ENCODE peak calls at places on chromosomes 16 and 17, in eight cellular contexts. H is transverse colon; Z is fibroblast of lung; Q is SK-N-SH; V is GM23338; G is CD8-positive, alpha-beta memory T cell; S is aorta; X is H1. Y is an unnamed sample.

GRCh38 chr17:13601776-13602551 is at the start of gene HS3ST3A1:
- DNase-seq in S (peak), V (peak), H (peak), Q (peak), Z (peak), X (peak), G (no peak), Y (no peak)

GRCh38 chr16:48067388-48067787 is 88.4 kb downstream of the ABCC12 start:
- DNase-seq in Q (no peak), X (no peak), Z (no peak), S (no peak), H (no peak), V (no peak), G (no peak), Y (no peak)

GRCh38 chr17:64154321-64155089 is 24.6 kb upstream of the ERN1 start:
- DNase-seq in Z (no peak), S (no peak), G (no peak), Q (no peak), X (no peak), H (no peak), V (peak), Y (no peak)

GRCh38 chr17:63032141-63032540 is 66.1 kb downstream of the TANC2 start:
- DNase-seq in S (no peak), H (peak), V (no peak), Z (no peak), Q (no peak), G (no peak), X (no peak), Y (no peak)

GRCh38 chr17:35372846-35373531 is 432 bp downstream of the SLFN11 start:
- DNase-seq in V (peak), H (peak), Z (peak), X (no peak), Q (peak), S (no peak), G (peak), Y (no peak)

GRCh38 chr16:51818342-51818944 is 667.4 kb upstream of the SALL1 start:
- DNase-seq in Q (peak), H (peak), G (no peak), X (peak), V (peak), Z (peak), S (peak), Y (no peak)

GRCh38 chr16:2196162-2196980 is at the start of gene CASKIN1:
- DNase-seq in V (peak), X (no peak), Z (no peak), Q (peak), G (no peak), H (no peak), S (no peak), Y (no peak)

GRCh38 chr16:73040136-73040535 is 7.8 kb downstream of the ZFHX3 start:
- DNase-seq in X (no peak), S (peak), H (no peak), V (peak), G (no peak), Q (no peak), Z (no peak), Y (no peak)

GRCh38 chr17:7912927-7913524 is 3.1 kb downstream of the RNF227 start:
- DNase-seq in S (peak), G (peak), V (peak), Q (peak), H (no peak), X (no peak), Z (peak), Y (peak)

GRCh38 chr16:819336-819735 is 18.8 kb upstream of the GNG13 start:
- DNase-seq in S (no peak), V (no peak), X (no peak), Z (no peak), G (peak), H (no peak), Q (no peak), Y (no peak)

GRCh38 chr17:17254026-17254425 is 17.1 kb upstream of the FLCN start:
- DNase-seq in Q (no peak), V (no peak), X (no peak), Z (no peak), S (no peak), G (no peak), H (no peak), Y (no peak)

GRCh38 chr16:370443-370842 is at the start of gene MRPL28:
- DNase-seq in X (peak), V (peak), G (peak), S (peak), H (peak), Q (peak), Z (peak), Y (peak)

GRCh38 chr16:67431077-67431804 is at the start of gene HSD11B2:
- DNase-seq in G (no peak), Z (peak), H (no peak), Q (peak), V (peak), S (peak), X (no peak), Y (peak)

GRCh38 chr17:81173761-81174160 is 7.7 kb upstream of the AATK start:
- DNase-seq in G (no peak), S (no peak), Z (no peak), V (no peak), Q (no peak), X (no peak), H (no peak), Y (no peak)

GRCh38 chr17:16551878-16552636 is 16.9 kb downstream of the ZNF287 start:
- DNase-seq in X (no peak), Q (no peak), S (no peak), Z (peak), G (no peak), V (no peak), H (no peak), Y (no peak)

GRCh38 chr17:55377885-55378284 is 43.8 kb downstream of the MMD start:
- DNase-seq in G (no peak), Q (no peak), S (no peak), Z (no peak), V (no peak), X (no peak), H (no peak), Y (no peak)

GRCh38 chr17:17737938-17738894 is 57.0 kb downstream of the RAI1 start:
- DNase-seq in V (peak), H (peak), G (peak), Z (peak), S (no peak), Q (peak), X (no peak), Y (no peak)

GRCh38 chr17:71530227-71530626 is 590.6 kb upstream of the SOX9 start:
- DNase-seq in X (no peak), Z (no peak), V (no peak), H (no peak), G (no peak), Q (no peak), S (no peak), Y (no peak)

GRCh38 chr17:31627960-31628359 is 231.1 kb downstream of the COPRS start:
- DNase-seq in V (no peak), Q (no peak), G (no peak), Z (peak), H (no peak), S (no peak), X (no peak), Y (no peak)

GRCh38 chr17:78315355-78316114 is 44.3 kb downstream of the SOCS3 start:
- DNase-seq in X (peak), H (peak), Q (peak), S (peak), Z (peak), V (peak), G (peak), Y (peak)

GRCh38 chr17:223723-224471 is 42.4 kb upstream of the DOC2B start:
- DNase-seq in V (no peak), S (peak), G (no peak), Q (no peak), Z (no peak), X (no peak), H (peak), Y (no peak)

GRCh38 chr16:57482845-57483545 is 3.3 kb downstream of the DOK4 start:
- DNase-seq in S (peak), Q (no peak), H (no peak), X (no peak), V (no peak), G (no peak), Z (no peak), Y (no peak)

GRCh38 chr16:57480127-57480753 is 6.1 kb downstream of the DOK4 start:
- DNase-seq in S (peak), G (no peak), H (peak), X (no peak), Z (peak), Q (peak), V (no peak), Y (no peak)

GRCh38 chr16:57480754-57481230 is 5.5 kb downstream of the DOK4 start:
- DNase-seq in S (peak), G (no peak), Z (no peak), X (no peak), Q (peak), V (no peak), H (no peak), Y (no peak)

GRCh38 chr16:57479422-57480126 is 6.7 kb downstream of the DOK4 start:
- DNase-seq in Q (peak), G (no peak), H (peak), S (peak), Z (peak), X (peak), V (peak), Y (peak)

GRCh38 chr16:57481421-57481820 is 4.9 kb downstream of the DOK4 start:
- DNase-seq in S (peak), G (no peak), Z (no peak), Q (no peak), H (no peak), V (no peak), X (no peak), Y (no peak)
- H3K27ac ChIP-seq in S (peak), G (no peak), Z (no peak), Q (peak), H (no peak), V (no peak), X (no peak), Y (no peak)

DNA sequence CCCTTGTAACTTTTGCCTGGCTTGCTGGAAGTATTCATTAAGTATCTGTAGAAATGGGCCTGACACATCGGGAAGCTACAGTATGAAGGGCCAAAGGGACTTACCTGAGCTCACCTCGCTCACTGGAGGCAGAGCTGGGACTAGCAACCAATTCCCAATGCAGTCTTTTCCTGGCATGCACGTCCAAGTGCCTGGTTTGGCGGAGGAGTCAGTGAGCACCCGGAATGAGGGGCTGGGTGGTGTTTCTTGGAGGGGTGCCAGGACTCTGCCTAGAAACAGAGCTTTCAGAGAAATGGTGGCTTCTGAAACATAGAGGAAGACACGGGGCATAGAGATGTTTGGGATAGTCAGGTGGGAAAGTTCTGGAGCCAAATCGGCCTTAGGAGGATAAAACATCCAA is 18.4 kb upstream of the GPRC5C start:
- DNase-seq in Q (no peak), G (no peak), Z (no peak), X (no peak), H (no peak), V (no peak), S (no peak), Y (no peak)
- H3K27ac ChIP-seq in Q (no peak), G (no peak), Z (no peak), X (no peak), H (no peak), V (no peak), S (no peak), Y (no peak)

DNA sequence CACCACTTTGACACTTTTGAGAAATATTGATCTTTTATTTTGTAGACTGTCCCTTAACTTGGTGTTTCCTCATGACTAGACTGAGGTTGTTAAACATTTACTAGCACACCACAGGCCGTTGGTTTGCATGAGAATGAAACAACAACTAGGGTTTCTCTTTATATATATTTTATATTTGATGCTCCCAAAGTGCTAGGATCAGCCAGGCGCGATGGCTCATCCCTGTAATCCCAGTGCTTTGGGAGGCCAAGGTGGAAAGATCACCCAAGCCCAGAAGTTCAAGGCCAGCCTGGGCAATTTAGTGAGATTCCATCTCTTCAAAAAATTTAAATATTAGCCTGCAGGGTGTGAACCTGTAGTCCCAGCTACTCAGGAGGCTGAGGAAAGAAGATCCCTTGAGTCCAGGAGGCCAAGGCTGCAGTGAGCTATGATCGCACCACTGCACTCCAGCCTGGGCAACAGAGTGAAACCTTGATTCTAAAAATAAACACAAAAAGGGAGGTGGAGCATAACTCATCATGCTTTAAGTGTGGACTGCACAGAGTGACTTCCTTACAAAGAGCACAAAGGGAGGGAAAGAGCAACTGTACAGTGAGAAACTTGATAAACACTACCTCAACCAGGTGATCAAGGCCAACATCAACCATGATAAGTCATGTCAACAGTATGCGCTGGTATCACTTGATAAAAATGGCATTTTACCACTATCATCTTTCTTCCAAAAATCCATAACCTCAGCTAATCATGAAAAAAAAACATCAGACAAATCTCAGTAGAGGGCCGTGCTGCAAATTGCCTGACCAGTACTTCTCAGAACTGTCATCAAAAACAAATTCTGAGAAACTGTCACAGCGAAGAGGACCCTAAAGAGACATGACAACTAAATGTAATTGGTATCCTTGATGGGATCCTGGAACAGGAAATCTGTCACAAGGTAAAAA is 72.8 kb upstream of the ATF7IP2 start:
- DNase-seq in X (no peak), Q (no peak), Z (no peak), H (no peak), S (no peak), G (no peak), V (no peak), Y (no peak)
- H3K27ac ChIP-seq in X (no peak), Q (no peak), Z (no peak), H (no peak), S (no peak), G (no peak), V (no peak), Y (no peak)

GRCh38 chr17:46043606-46044005 is 44.6 kb downstream of the STH start:
- DNase-seq in V (no peak), G (no peak), H (no peak), S (no peak), X (no peak), Q (no peak), Z (no peak), Y (no peak)
- H3K27ac ChIP-seq in V (no peak), G (no peak), H (peak), S (no peak), X (no peak), Q (no peak), Z (no peak), Y (no peak)

GRCh38 chr17:40089085-40089895 is 11.1 kb downstream of the NR1D1 start:
- DNase-seq in V (no peak), H (no peak), Q (no peak), G (no peak), X (no peak), S (no peak), Z (no peak), Y (no peak)
- H3K27ac ChIP-seq in V (no peak), H (peak), Q (no peak), G (no peak), X (no peak), S (no peak), Z (no peak), Y (no peak)

GRCh38 chr17:82301300-82301915 is 16.0 kb downstream of the CD7 start:
- DNase-seq in H (no peak), G (no peak), X (no peak), Q (peak), Z (no peak), V (no peak), S (no peak), Y (no peak)
- H3K27ac ChIP-seq in H (no peak), G (peak), X (no peak), Q (no peak), Z (no peak), V (no peak), S (no peak), Y (no peak)